ENCODE peak calls at places on chromosome 7, in five cellular contexts. W is kidney tubule cell, Z is uterus, D is dorsolateral prefrontal cortex, H is Calu3. V is an unnamed sample.
A peak's percentile ranks its signal among the peaks of the same experiment; 100 is the strongest.

GRCh38 chr7:128911441-128912031 is 1.0 kb upstream of the KCP start:
- DNase-seq in W (peak; percentile 83), Z (no peak), D (no peak), H (no peak), V (no peak)

GRCh38 chr7:33722383-33723096 is 182.8 kb upstream of the BMPER start:
- DNase-seq in W (peak; percentile 89), Z (no peak), D (no peak), H (peak; percentile 75), V (peak; percentile 93)

GRCh38 chr7:20798694-20799121 is 12.0 kb upstream of the SP8 start:
- DNase-seq in W (no peak), Z (no peak), D (no peak), H (no peak), V (no peak)

GRCh38 chr7:145543245-145543644 is 573.4 kb upstream of the CNTNAP2 start:
- DNase-seq in W (no peak), Z (no peak), D (no peak), H (no peak), V (no peak)

GRCh38 chr7:97772034-97772891 is 40.4 kb downstream of the TAC1 start:
- DNase-seq in W (no peak), Z (no peak), D (no peak), H (peak; percentile 3), V (no peak)

GRCh38 chr7:134554417-134554966 is 5.6 kb downstream of the AKR1B15 start:
- DNase-seq in W (no peak), Z (no peak), D (no peak), H (no peak), V (no peak)

GRCh38 chr7:7405461-7405860 is 130.2 kb downstream of the COL28A1 start:
- DNase-seq in W (peak; percentile 23), Z (no peak), D (no peak), H (no peak), V (no peak)

GRCh38 chr7:95001258-95001657 is 93.9 kb downstream of the PPP1R9A start:
- DNase-seq in W (no peak), Z (no peak), D (no peak), H (no peak), V (no peak)

GRCh38 chr7:27051451-27051850 is 44.3 kb downstream of the HOXA1 start:
- DNase-seq in W (no peak), Z (no peak), D (no peak), H (no peak), V (no peak)

GRCh38 chr7:128121731-128122576 is 90.7 kb upstream of the LRRC4 start:
- DNase-seq in W (peak; percentile 75), Z (no peak), D (no peak), H (no peak), V (peak; percentile 42)

GRCh38 chr7:90933984-90934383 is 330.2 kb upstream of the FZD1 start:
- DNase-seq in W (no peak), Z (peak; percentile 17), D (peak; percentile 61), H (no peak), V (no peak)

GRCh38 chr7:153847828-153848227 is 204.4 kb upstream of the DPP6 start:
- DNase-seq in W (no peak), Z (no peak), D (no peak), H (no peak), V (no peak)

GRCh38 chr7:15600298-15600697 is 38.5 kb upstream of the AGMO start:
- DNase-seq in W (no peak), Z (no peak), D (no peak), H (no peak), V (no peak)

GRCh38 chr7:143391462-143392404 is 10.6 kb downstream of the ZYX start:
- DNase-seq in W (peak; percentile 58), Z (peak; percentile 79), D (no peak), H (no peak), V (peak; percentile 64)

GRCh38 chr7:106618480-106618879 is 42.5 kb downstream of the CCDC71L start:
- DNase-seq in W (peak; percentile 5), Z (no peak), D (no peak), H (no peak), V (peak; percentile 21)